ENCODE peak calls at places on chromosomes 6 and 20, in eight cellular contexts. Q, U, J, D, M, H, W and Z are unnamed samples.

GRCh38 chr20:8454137-8454712 is 322.2 kb downstream of the PLCB1 start:
- DNase-seq in Q (peak; percentile 19), U (no peak), J (peak; percentile 10), D (peak; percentile 76), M (peak; percentile 97), H (no peak), W (no peak), Z (no peak)

GRCh38 chr20:23449400-23449799 is 3.3 kb downstream of the CST11 start:
- DNase-seq in Q (no peak), U (no peak), J (no peak), D (no peak), M (no peak), H (no peak), W (no peak), Z (no peak)

GRCh38 chr20:48102821-48103635 is 317.7 kb upstream of the SULF2 start:
- DNase-seq in Q (no peak), U (no peak), J (no peak), D (no peak), M (no peak), H (no peak), W (no peak), Z (no peak)

GRCh38 chr6:53568776-53569616 is 24.1 kb upstream of the GCLC start:
- DNase-seq in Q (no peak), U (no peak), J (no peak), D (no peak), M (no peak), H (no peak), W (no peak), Z (no peak)

GRCh38 chr20:41408131-41408789 is 41.6 kb upstream of the EMILIN3 start:
- DNase-seq in Q (no peak), U (no peak), J (no peak), D (no peak), M (no peak), H (no peak), W (no peak), Z (no peak)

GRCh38 chr6:142357879-142358278 is 56.1 kb downstream of the ADGRG6 start:
- DNase-seq in Q (no peak), U (no peak), J (no peak), D (no peak), M (peak; percentile 71), H (no peak), W (no peak), Z (no peak)

GRCh38 chr6:22827760-22828159 is 258.4 kb downstream of the HDGFL1 start:
- DNase-seq in Q (no peak), U (no peak), J (no peak), D (no peak), M (peak; percentile 28), H (no peak), W (no peak), Z (no peak)

GRCh38 chr6:43851204-43851855 is 81.3 kb downstream of the VEGFA start:
- DNase-seq in Q (peak; percentile 62), U (no peak), J (no peak), D (no peak), M (peak; percentile 73), H (no peak), W (no peak), Z (no peak)

GRCh38 chr6:106849676-106850332 is 124.7 kb downstream of the CD24 start:
- DNase-seq in Q (no peak), U (no peak), J (no peak), D (no peak), M (no peak), H (no peak), W (no peak), Z (no peak)

GRCh38 chr6:143811492-143812157 is 31.5 kb upstream of the LTV1 start:
- DNase-seq in Q (no peak), U (no peak), J (no peak), D (no peak), M (peak; percentile 26), H (no peak), W (no peak), Z (no peak)

GRCh38 chr6:116996842-116997241 is 119.8 kb downstream of the RFX6 start:
- DNase-seq in Q (no peak), U (no peak), J (no peak), D (no peak), M (no peak), H (no peak), W (no peak), Z (no peak)

GRCh38 chr6:149332602-149333311 is 15.2 kb downstream of the TAB2 start:
- DNase-seq in Q (no peak), U (no peak), J (no peak), D (no peak), M (no peak), H (no peak), W (no peak), Z (no peak)

GRCh38 chr6:157089258-157089657 is 234.1 kb downstream of the TMEM242 start:
- DNase-seq in Q (no peak), U (no peak), J (no peak), D (no peak), M (peak; percentile 60), H (no peak), W (no peak), Z (peak; percentile 8)

GRCh38 chr6:13402711-13403110 is 74.4 kb upstream of the TBC1D7 start:
- DNase-seq in Q (no peak), U (no peak), J (no peak), D (no peak), M (no peak), H (no peak), W (no peak), Z (no peak)

GRCh38 chr6:31114970-31115849 is 610 bp downstream of the PSORS1C1 start:
- DNase-seq in Q (no peak), U (no peak), J (peak; percentile 50), D (no peak), M (peak; percentile 42), H (no peak), W (no peak), Z (no peak)

GRCh38 chr20:44170796-44171410 is 16.1 kb downstream of the JPH2 start:
- DNase-seq in Q (no peak), U (no peak), J (no peak), D (no peak), M (no peak), H (no peak), W (no peak), Z (no peak)

GRCh38 chr20:44167736-44168135 is 19.3 kb downstream of the JPH2 start:
- DNase-seq in Q (no peak), U (no peak), J (no peak), D (no peak), M (no peak), H (no peak), W (no peak), Z (no peak)

GRCh38 chr20:44171775-44172571 is 15.0 kb downstream of the JPH2 start:
- DNase-seq in Q (no peak), U (no peak), J (no peak), D (no peak), M (no peak), H (no peak), W (no peak), Z (peak; percentile 10)

GRCh38 chr20:44166008-44166407 is 21.0 kb downstream of the JPH2 start:
- DNase-seq in Q (peak; percentile 57), U (no peak), J (peak; percentile 57), D (peak; percentile 47), M (peak; percentile 36), H (no peak), W (no peak), Z (no peak)

GRCh38 chr20:44166477-44166876 is 20.5 kb downstream of the JPH2 start:
- DNase-seq in Q (peak; percentile 50), U (no peak), J (peak; percentile 41), D (peak; percentile 66), M (peak; percentile 12), H (no peak), W (no peak), Z (no peak)
- TF ChIP-seq POLR2A in Q (peak; percentile 58), U (no peak), J (no peak), D (no peak), M (no peak), H (no peak), W (peak; percentile 24), Z (no peak)

GRCh38 chr6:167338551-167339117 is 13.7 kb downstream of the TTLL2 start:
- DNase-seq in Q (no peak), U (no peak), J (no peak), D (no peak), M (no peak), H (no peak), W (no peak), Z (no peak)
- TF ChIP-seq POLR2A in Q (no peak), U (no peak), J (no peak), D (no peak), M (no peak), H (no peak), W (no peak), Z (no peak)

GRCh38 chr6:3820563-3820962 is 28.6 kb upstream of the FAM50B start:
- DNase-seq in Q (no peak), U (no peak), J (no peak), D (no peak), M (no peak), H (no peak), W (no peak), Z (no peak)

GRCh38 chr6:3825331-3825831 is 23.8 kb upstream of the FAM50B start:
- DNase-seq in Q (peak; percentile 38), U (peak; percentile 72), J (no peak), D (no peak), M (peak; percentile 32), H (peak; percentile 37), W (peak; percentile 71), Z (no peak)

GRCh38 chr6:3823671-3824070 is 25.5 kb upstream of the FAM50B start:
- DNase-seq in Q (no peak), U (no peak), J (no peak), D (no peak), M (no peak), H (no peak), W (no peak), Z (no peak)

GRCh38 chr6:3825851-3826581 is 23.2 kb upstream of the FAM50B start:
- DNase-seq in Q (peak; percentile 89), U (peak; percentile 97), J (peak; percentile 62), D (peak; percentile 93), M (peak; percentile 97), H (peak; percentile 82), W (peak; percentile 89), Z (no peak)

GRCh38 chr6:3822747-3823445 is 26.3 kb upstream of the FAM50B start:
- DNase-seq in Q (no peak), U (peak; percentile 64), J (no peak), D (no peak), M (no peak), H (no peak), W (no peak), Z (no peak)
- TF ChIP-seq POLR2A in Q (no peak), U (no peak), J (no peak), D (no peak), M (no peak), H (no peak), W (no peak), Z (no peak)

GRCh38 chr6:41074692-41075436 is 2.1 kb downstream of the NFYA start:
- DNase-seq in Q (no peak), U (no peak), J (no peak), D (no peak), M (peak; percentile 20), H (no peak), W (no peak), Z (no peak)
- TF ChIP-seq POLR2A in Q (no peak), U (no peak), J (no peak), D (no peak), M (no peak), H (no peak), W (no peak), Z (no peak)

GRCh38 chr6:33904050-33904827 is 100.4 kb upstream of the MLN start:
- DNase-seq in Q (no peak), U (peak; percentile 19), J (no peak), D (peak; percentile 38), M (no peak), H (no peak), W (no peak), Z (peak; percentile 57)
- TF ChIP-seq POLR2A in Q (no peak), U (no peak), J (no peak), D (no peak), M (no peak), H (no peak), W (no peak), Z (peak; percentile 64)